ENCODE peak calls at places on chromosomes 13 and 19, in ten cellular contexts. D is uterus; W is BJ; L is HuH-7; N is GM03348; X is endothelial cell; U is stimulated activated CD4-positive, alpha-beta T cell treated with anti-CD3 and anti-CD28 coated beads, Interleukin-1b, Interleukin-23, amount 100 ng/mL, for 4 hours; T is NCI-H1092; M is myocyte; Y is DMS79. J is an unnamed sample.

GRCh38 chr13:85935868-85936467 is 136.7 kb upstream of the SLITRK6 start:
- DNase-seq in D (no peak), L (no peak), U (no peak), M (no peak), Y (no peak), X (no peak), T (no peak), W (no peak), N (no peak), J (no peak)

GRCh38 chr19:18460900-18461299 is 23.0 kb upstream of the ISYNA1 start:
- DNase-seq in W (no peak), D (no peak), N (no peak), T (no peak), M (peak), X (no peak), L (no peak), U (no peak), Y (no peak), J (no peak)

GRCh38 chr19:1082165-1082927 is 12.8 kb downstream of the POLR2E start:
- DNase-seq in W (no peak), L (peak), T (no peak), D (no peak), X (peak), Y (peak), U (peak), N (peak), M (no peak), J (no peak)

GRCh38 chr19:41161903-41162302 is 31.1 kb upstream of the CYP2S1 start:
- DNase-seq in M (no peak), N (no peak), T (no peak), D (no peak), L (no peak), W (no peak), U (no peak), Y (no peak), X (no peak), J (no peak)

GRCh38 chr13:52665325-52665724 is 12.7 kb downstream of the SUGT1 start:
- DNase-seq in L (peak), M (peak), D (no peak), T (no peak), W (no peak), X (no peak), U (no peak), N (peak), Y (peak), J (no peak)

GRCh38 chr19:48480476-48481190 is 11.5 kb downstream of the CYTH2 start:
- DNase-seq in W (no peak), Y (no peak), D (peak), N (peak), T (no peak), X (no peak), L (no peak), U (peak), M (no peak), J (no peak)

GRCh38 chr19:1884719-1885334 is 469 bp downstream of the ABHD17A start:
- DNase-seq in Y (no peak), T (no peak), U (no peak), X (no peak), M (no peak), L (no peak), D (no peak), N (peak), W (no peak), J (no peak)

GRCh38 chr19:6753178-6754031 is 13.8 kb downstream of the SH2D3A start:
- DNase-seq in D (peak), W (no peak), Y (no peak), N (peak), L (peak), T (no peak), U (peak), M (no peak), X (peak), J (peak)

GRCh38 chr13:60756306-60756705 is 359.3 kb downstream of the TDRD3 start:
- DNase-seq in N (no peak), Y (no peak), T (no peak), M (no peak), X (no peak), D (no peak), U (no peak), L (no peak), W (no peak), J (no peak)

GRCh38 chr13:75879656-75880055 is 243.5 kb downstream of the LMO7 start:
- DNase-seq in L (no peak), N (no peak), Y (no peak), X (no peak), T (no peak), M (no peak), D (no peak), W (no peak), U (no peak), J (no peak)

GRCh38 chr13:65966991-65967451 is 1263.1 kb downstream of the PCDH9 start:
- DNase-seq in D (no peak), U (no peak), M (peak), X (no peak), N (no peak), T (no peak), W (no peak), L (peak), Y (no peak), J (no peak)

GRCh38 chr13:80551650-80552497 is 210.9 kb upstream of the SPRY2 start:
- DNase-seq in M (no peak), Y (no peak), T (no peak), X (no peak), N (no peak), U (no peak), L (no peak), D (no peak), W (no peak), J (no peak)

GRCh38 chr13:59658027-59658735 is 505.5 kb downstream of the DIAPH3 start:
- DNase-seq in L (no peak), U (no peak), M (peak), N (no peak), X (no peak), W (no peak), D (no peak), T (no peak), Y (no peak), J (no peak)

GRCh38 chr13:44155422-44156293 is 218.0 kb upstream of the SERP2 start:
- DNase-seq in T (no peak), X (no peak), Y (peak), U (no peak), M (no peak), W (peak), D (peak), N (peak), L (no peak), J (peak)

GRCh38 chr13:59774511-59774911 is 389.2 kb downstream of the DIAPH3 start:
- DNase-seq in T (no peak), W (peak), L (no peak), X (no peak), D (no peak), M (peak), N (peak), U (no peak), Y (no peak), J (no peak)

GRCh38 chr13:34294483-34295129 is 476.7 kb downstream of the RFC3 start:
- DNase-seq in X (no peak), U (no peak), M (peak), L (peak), N (peak), D (no peak), Y (no peak), W (no peak), T (no peak), J (no peak)

GRCh38 chr19:39825531-39826076 is 8.4 kb downstream of the DYRK1B start:
- DNase-seq in M (no peak), N (no peak), L (no peak), U (no peak), D (no peak), Y (no peak), X (no peak), W (no peak), T (no peak), J (no peak)

GRCh38 chr13:50400930-50401553 is 385.8 kb downstream of the KCNRG start:
- DNase-seq in T (no peak), D (no peak), W (peak), M (peak), N (peak), Y (no peak), U (no peak), X (no peak), L (no peak), J (no peak)

GRCh38 chr13:73200432-73200831 is 141.6 kb downstream of the KLF5 start:
- DNase-seq in M (no peak), U (no peak), Y (no peak), L (no peak), W (no peak), T (no peak), D (no peak), N (peak), X (no peak), J (no peak)

GRCh38 chr19:2109278-2109864 is 12.7 kb downstream of the IZUMO4 start:
- DNase-seq in Y (no peak), U (no peak), L (no peak), D (no peak), N (no peak), W (no peak), T (no peak), M (no peak), X (no peak), J (no peak)

GRCh38 chr19:38742906-38743305 is 1.4 kb downstream of the CAPN12 start:
- DNase-seq in T (no peak), Y (no peak), X (no peak), L (peak), M (no peak), W (no peak), U (no peak), N (no peak), D (no peak), J (no peak)

J was measured in omental fat pad.